ENCODE peak calls at places on chromosomes 6 and 20, in nine cellular contexts. L, K, I, Z, P, E, Y, H and M are unnamed samples.

GRCh38 chr20:8305449-8305978 is 173.4 kb downstream of the PLCB1 start:
- DNase-seq in L (peak; percentile 56), K (peak; percentile 32), I (peak; percentile 67), Z (peak; percentile 40), P (peak; percentile 92), E (no peak), Y (peak; percentile 84), H (no peak), M (no peak)

GRCh38 chr20:63738687-63739128 is 868 bp upstream of the SLC2A4RG start:
- DNase-seq in L (no peak), K (no peak), I (peak; percentile 82), Z (no peak), P (peak; percentile 74), E (peak; percentile 66), Y (peak; percentile 82), H (no peak), M (no peak)

GRCh38 chr6:144588674-144589325 is 303.7 kb downstream of the UTRN start:
- DNase-seq in L (no peak), K (no peak), I (no peak), Z (no peak), P (peak; percentile 48), E (no peak), Y (no peak), H (no peak), M (no peak)

GRCh38 chr6:9126845-9127560 is 691.7 kb upstream of the SLC35B3 start:
- DNase-seq in L (no peak), K (peak; percentile 47), I (no peak), Z (no peak), P (no peak), E (no peak), Y (no peak), H (no peak), M (no peak)

GRCh38 chr6:147633191-147633590 is 124.7 kb downstream of the SAMD5 start:
- DNase-seq in L (no peak), K (no peak), I (no peak), Z (no peak), P (no peak), E (no peak), Y (no peak), H (no peak), M (no peak)

GRCh38 chr6:106033806-106034205 is 52.3 kb upstream of the PRDM1 start:
- DNase-seq in L (no peak), K (no peak), I (no peak), Z (no peak), P (no peak), E (no peak), Y (no peak), H (no peak), M (no peak)

GRCh38 chr20:57996936-57997629 is 231.4 kb downstream of the ANKRD60 start:
- DNase-seq in L (no peak), K (no peak), I (no peak), Z (no peak), P (no peak), E (no peak), Y (no peak), H (no peak), M (no peak)

GRCh38 chr6:225121-225721 is 67.1 kb upstream of the DUSP22 start:
- DNase-seq in L (no peak), K (no peak), I (peak; percentile 24), Z (no peak), P (no peak), E (no peak), Y (no peak), H (no peak), M (no peak)

GRCh38 chr6:41964201-41964887 is 22.7 kb upstream of the CCND3 start:
- DNase-seq in L (no peak), K (no peak), I (no peak), Z (no peak), P (no peak), E (no peak), Y (peak; percentile 30), H (peak; percentile 28), M (no peak)

GRCh38 chr20:15045246-15045645 is 707.8 kb upstream of the FLRT3 start:
- DNase-seq in L (no peak), K (no peak), I (no peak), Z (no peak), P (no peak), E (peak; percentile 81), Y (no peak), H (no peak), M (no peak)

GRCh38 chr20:57388953-57389694 is 2.1 kb upstream of the RBM38 start:
- DNase-seq in L (peak; percentile 60), K (peak; percentile 33), I (peak; percentile 88), Z (peak; percentile 33), P (peak; percentile 81), E (peak; percentile 80), Y (peak; percentile 80), H (no peak), M (peak; percentile 64)

GRCh38 chr6:169337881-169338445 is 84.3 kb upstream of the THBS2 start:
- DNase-seq in L (no peak), K (no peak), I (no peak), Z (no peak), P (no peak), E (no peak), Y (no peak), H (no peak), M (no peak)

GRCh38 chr20:51190783-51191180 is 167.9 kb upstream of the KCNG1 start:
- DNase-seq in L (no peak), K (peak; percentile 61), I (no peak), Z (no peak), P (no peak), E (no peak), Y (no peak), H (no peak), M (no peak)

GRCh38 chr6:167495506-167496391 is 170.9 kb downstream of the TTLL2 start:
- DNase-seq in L (no peak), K (no peak), I (no peak), Z (no peak), P (no peak), E (no peak), Y (no peak), H (peak; percentile 64), M (peak; percentile 79)

GRCh38 chr6:89805814-89806371 is 13.7 kb downstream of the MDN1 start:
- DNase-seq in L (no peak), K (no peak), I (no peak), Z (no peak), P (no peak), E (no peak), Y (no peak), H (no peak), M (no peak)

GRCh38 chr6:144617231-144618199 is 332.4 kb downstream of the UTRN start:
- DNase-seq in L (no peak), K (no peak), I (no peak), Z (no peak), P (no peak), E (no peak), Y (no peak), H (no peak), M (no peak)

GRCh38 chr20:63475209-63475608 is 2.8 kb upstream of the KCNQ2 start:
- DNase-seq in L (no peak), K (no peak), I (no peak), Z (no peak), P (no peak), E (no peak), Y (peak; percentile 78), H (no peak), M (no peak)

GRCh38 chr6:134299236-134299635 is 18.7 kb downstream of the SGK1 start:
- DNase-seq in L (no peak), K (peak; percentile 3), I (no peak), Z (no peak), P (no peak), E (no peak), Y (no peak), H (no peak), M (no peak)

GRCh38 chr6:164531745-164532144 is 777.7 kb downstream of the C6orf118 start:
- DNase-seq in L (no peak), K (no peak), I (no peak), Z (no peak), P (no peak), E (no peak), Y (no peak), H (no peak), M (no peak)

GRCh38 chr20:45103072-45103471 is 2.1 kb upstream of the KCNS1 start:
- DNase-seq in L (no peak), K (no peak), I (no peak), Z (no peak), P (no peak), E (no peak), Y (no peak), H (no peak), M (no peak)

GRCh38 chr20:19819149-19819548 is 61.1 kb downstream of the RIN2 start:
- DNase-seq in L (no peak), K (no peak), I (no peak), Z (no peak), P (no peak), E (no peak), Y (no peak), H (no peak), M (no peak)

GRCh38 chr6:118679293-118679692 is 27.9 kb upstream of the CEP85L start:
- DNase-seq in L (no peak), K (peak; percentile 36), I (no peak), Z (no peak), P (no peak), E (no peak), Y (no peak), H (no peak), M (no peak)

GRCh38 chr6:32148722-32149576 is 2.8 kb downstream of the PRRT1 start:
- DNase-seq in L (peak; percentile 86), K (no peak), I (peak; percentile 72), Z (peak; percentile 27), P (no peak), E (no peak), Y (peak; percentile 56), H (no peak), M (no peak)

GRCh38 chr6:140174509-140174908 is 800.1 kb upstream of the CITED2 start:
- DNase-seq in L (no peak), K (peak; percentile 100), I (no peak), Z (no peak), P (no peak), E (no peak), Y (no peak), H (no peak), M (no peak)

GRCh38 chr6:118401325-118401998 is 146.6 kb upstream of the PLN start:
- DNase-seq in L (no peak), K (no peak), I (no peak), Z (no peak), P (no peak), E (no peak), Y (no peak), H (no peak), M (no peak)

GRCh38 chr6:151962246-151962846 is 154.9 kb downstream of the ESR1 start:
- DNase-seq in L (no peak), K (peak; percentile 21), I (no peak), Z (no peak), P (no peak), E (no peak), Y (peak; percentile 8), H (no peak), M (no peak)

GRCh38 chr6:157267109-157267611 is 56.2 kb downstream of the TMEM242 start:
- DNase-seq in L (no peak), K (no peak), I (no peak), Z (no peak), P (no peak), E (no peak), Y (no peak), H (no peak), M (no peak)